ENCODE peak calls at places on chromosomes 2 and 18, in eight cellular contexts. B is activated naive CD8-positive, alpha-beta T cell treated with anti-CD3 and anti-CD28 coated beads for 36 hours; A is activated CD4-positive, alpha-beta T cell treated with anti-CD3 and anti-CD28 coated beads, Interleukin-2, amount 50 U/mL, for 48 hours; D is ELF-1; E is left ventricle myocardium superior; X is frontal cortex; I is fibroblast of the aortic adventitia; S is epithelial cell of esophagus. K is an unnamed sample.

GRCh38 chr2:8134105-8134903 is 547.6 kb upstream of the ID2 start:
- DNase-seq in B (no peak), A (no peak), D (no peak), E (no peak), X (no peak), I (no peak), S (no peak), K (no peak)

GRCh38 chr2:136230471-136230870 is 112.5 kb upstream of the CXCR4 start:
- DNase-seq in B (no peak), A (no peak), D (no peak), E (no peak), X (no peak), I (no peak), S (no peak), K (no peak)

GRCh38 chr2:142220901-142221300 is 90.1 kb upstream of the LRP1B start:
- DNase-seq in B (no peak), A (no peak), D (no peak), E (no peak), X (no peak), I (no peak), S (peak), K (no peak)

GRCh38 chr2:157809212-157809611 is 66.9 kb downstream of the ACVR1 start:
- DNase-seq in B (no peak), A (no peak), D (no peak), E (no peak), X (no peak), I (peak), S (no peak), K (no peak)

GRCh38 chr18:75551071-75551470 is 123.6 kb upstream of the SMIM21 start:
- DNase-seq in B (no peak), A (no peak), D (peak), E (no peak), X (no peak), I (no peak), S (no peak), K (no peak)

GRCh38 chr2:164992818-164993217 is 37.5 kb upstream of the SLC38A11 start:
- DNase-seq in B (peak), A (peak), D (peak), E (no peak), X (no peak), I (peak), S (peak), K (peak)

GRCh38 chr2:46438794-46439193 is 40.6 kb upstream of the TMEM247 start:
- DNase-seq in B (no peak), A (no peak), D (no peak), E (no peak), X (no peak), I (no peak), S (no peak), K (no peak)

GRCh38 chr2:32264422-32265149 is at the start of gene NLRC4:
- DNase-seq in B (no peak), A (no peak), D (no peak), E (no peak), X (no peak), I (no peak), S (no peak), K (no peak)

GRCh38 chr18:37471619-37472018 is 94.0 kb downstream of the CELF4 start:
- DNase-seq in B (no peak), A (no peak), D (peak), E (no peak), X (no peak), I (no peak), S (no peak), K (no peak)

GRCh38 chr2:153872311-153873061 is 764 bp downstream of the GALNT13 start:
- DNase-seq in B (peak), A (no peak), D (no peak), E (no peak), X (peak), I (no peak), S (no peak), K (no peak)

GRCh38 chr2:11862049-11862448 is 115.6 kb downstream of the LPIN1 start:
- DNase-seq in B (no peak), A (no peak), D (no peak), E (no peak), X (no peak), I (no peak), S (peak), K (no peak)

GRCh38 chr2:133660511-133660910 is 92.2 kb upstream of the NCKAP5 start:
- DNase-seq in B (no peak), A (no peak), D (no peak), E (no peak), X (no peak), I (no peak), S (no peak), K (no peak)

GRCh38 chr2:237892936-237893595 is 33.6 kb downstream of the RAMP1 start:
- DNase-seq in B (no peak), A (no peak), D (no peak), E (no peak), X (no peak), I (peak), S (no peak), K (no peak)

GRCh38 chr2:55618649-55619055 is 1.2 kb upstream of the PPP4R3B start:
- DNase-seq in B (peak), A (peak), D (peak), E (peak), X (peak), I (peak), S (peak), K (peak)

GRCh38 chr2:164621761-164622105 is 451 bp upstream of the GRB14 start:
- DNase-seq in B (no peak), A (no peak), D (peak), E (no peak), X (no peak), I (no peak), S (no peak), K (no peak)

GRCh38 chr2:86786001-86786536 is 4.6 kb downstream of the CD8A start:
- DNase-seq in B (peak), A (no peak), D (no peak), E (no peak), X (no peak), I (no peak), S (no peak), K (peak)

GRCh38 chr2:121360566-121361300 is 75.7 kb upstream of the TFCP2L1 start:
- DNase-seq in B (no peak), A (no peak), D (no peak), E (peak), X (no peak), I (peak), S (peak), K (no peak)

GRCh38 chr2:13662055-13662454 is 945.3 kb downstream of the TRIB2 start:
- DNase-seq in B (no peak), A (no peak), D (no peak), E (no peak), X (no peak), I (no peak), S (peak), K (no peak)

GRCh38 chr2:135091681-135092080 is 39.6 kb downstream of the RAB3GAP1 start:
- DNase-seq in B (no peak), A (no peak), D (no peak), E (no peak), X (no peak), I (no peak), S (no peak), K (no peak)

GRCh38 chr2:236526459-236527197 is 43.0 kb upstream of the ACKR3 start:
- DNase-seq in B (no peak), A (no peak), D (no peak), E (no peak), X (no peak), I (no peak), S (no peak), K (no peak)

GRCh38 chr2:237242091-237242536 is 156.4 kb downstream of the COPS8 start:
- DNase-seq in B (no peak), A (no peak), D (no peak), E (no peak), X (no peak), I (no peak), S (no peak), K (no peak)

GRCh38 chr18:48950536-48951447 is at the start of gene SMAD7:
- DNase-seq in B (no peak), A (no peak), D (peak), E (peak), X (no peak), I (peak), S (no peak), K (no peak)

GRCh38 chr2:45964226-45964841 is 312.9 kb downstream of the PRKCE start:
- DNase-seq in B (no peak), A (peak), D (no peak), E (peak), X (peak), I (peak), S (peak), K (peak)

GRCh38 chr2:71807969-71808451 is 339.7 kb downstream of the CYP26B1 start:
- DNase-seq in B (no peak), A (no peak), D (no peak), E (peak), X (no peak), I (peak), S (no peak), K (no peak)

GRCh38 chr2:41832218-41832617 is 215.6 kb upstream of the PKDCC start:
- DNase-seq in B (no peak), A (no peak), D (no peak), E (no peak), X (no peak), I (no peak), S (no peak), K (no peak)

GRCh38 chr2:200624660-200625059 is 38.8 kb downstream of the AOX1 start:
- DNase-seq in B (no peak), A (no peak), D (no peak), E (no peak), X (no peak), I (peak), S (peak), K (no peak)

GRCh38 chr2:176392125-176392704 is 123.0 kb downstream of the MTX2 start:
- DNase-seq in B (no peak), A (no peak), D (no peak), E (no peak), X (no peak), I (peak), S (no peak), K (no peak)

GRCh38 chr18:55268146-55268545 is 308.9 kb upstream of the CCDC68 start:
- DNase-seq in B (no peak), A (no peak), D (no peak), E (no peak), X (no peak), I (no peak), S (no peak), K (no peak)

GRCh38 chr18:7482342-7482741 is 84.8 kb upstream of the PTPRM start:
- DNase-seq in B (no peak), A (no peak), D (no peak), E (no peak), X (no peak), I (no peak), S (peak), K (no peak)

GRCh38 chr2:168096158-168096557 is 151.2 kb downstream of the STK39 start:
- DNase-seq in B (no peak), A (no peak), D (no peak), E (no peak), X (no peak), I (no peak), S (peak), K (no peak)

GRCh38 chr2:229634574-229635185 is 79.7 kb downstream of the DNER start:
- DNase-seq in B (no peak), A (no peak), D (no peak), E (no peak), X (peak), I (no peak), S (no peak), K (no peak)

GRCh38 chr2:19124135-19124534 is 234.3 kb downstream of the OSR1 start:
- DNase-seq in B (no peak), A (no peak), D (no peak), E (no peak), X (no peak), I (peak), S (peak), K (no peak)

GRCh38 chr2:164711246-164712138 is 90.2 kb upstream of the GRB14 start:
- DNase-seq in B (no peak), A (no peak), D (no peak), E (no peak), X (no peak), I (no peak), S (no peak), K (no peak)

GRCh38 chr2:120470041-120470716 is 124.2 kb downstream of the INHBB start:
- DNase-seq in B (no peak), A (no peak), D (peak), E (peak), X (no peak), I (peak), S (peak), K (no peak)

GRCh38 chr2:70946832-70947442 is 11.2 kb downstream of the ATP6V1B1 start:
- DNase-seq in B (peak), A (peak), D (peak), E (no peak), X (peak), I (peak), S (peak), K (peak)

GRCh38 chr18:32714571-32715148 is 58.2 kb downstream of the KLHL14 start:
- DNase-seq in B (no peak), A (peak), D (peak), E (no peak), X (peak), I (peak), S (peak), K (peak)

GRCh38 chr2:144403940-144404339 is 116.0 kb downstream of the ZEB2 start:
- DNase-seq in B (no peak), A (no peak), D (no peak), E (peak), X (no peak), I (no peak), S (no peak), K (no peak)

GRCh38 chr2:203534486-203535077 is 519 bp downstream of the RAPH1 start:
- DNase-seq in B (peak), A (peak), D (no peak), E (no peak), X (no peak), I (no peak), S (peak), K (peak)

GRCh38 chr2:9780368-9781130 is 62.7 kb upstream of the TAF1B start:
- DNase-seq in B (peak), A (peak), D (no peak), E (no peak), X (no peak), I (no peak), S (no peak), K (peak)

K was measured in stimulated activated naive CD8-positive, alpha-beta T cell treated with anti-CD3 and anti-CD28 coated beads, Interleukin-15, Interleukin-2, amounts not matched to agents 100 U/mL and 50 U/mL, for 24 hours.